ENCODE peak calls at places on chromosomes 2 and 18, in five cellular contexts. One of them, this sample, is unnamed.

GRCh38 chr2:217360781-217361485 is 501.1 kb upstream of the TNP1 start:
- DNase-seq in foreskin melanocyte: no peak
- DNase-seq in iPS-NIHi11: no peak
- DNase-seq in stimulated activated CD8-positive, alpha-beta memory T cell treated with anti-CD3 and anti-CD28 coated beads, Interleukin-12 subunit alpha, Interleukin-12 subunit beta, amount 100 ng/mL, for 1 hour: no peak
- DNase-seq in NCI-H1694 treated with DMSO at 0.1 percent for 48 hours: no peak
- DNase-seq in this sample: no peak

GRCh38 chr18:8400825-8401224 is 208.4 kb upstream of the RAB12 start:
- DNase-seq in stimulated activated CD8-positive, alpha-beta memory T cell treated with anti-CD3 and anti-CD28 coated beads, Interleukin-12 subunit alpha, Interleukin-12 subunit beta, amount 100 ng/mL, for 1 hour: no peak
- DNase-seq in NCI-H1694 treated with DMSO at 0.1 percent for 48 hours: no peak
- DNase-seq in iPS-NIHi11: no peak
- DNase-seq in foreskin melanocyte: no peak
- DNase-seq in this sample: no peak

GRCh38 chr2:118709786-118710185 is 137.7 kb downstream of the EN1 start:
- DNase-seq in foreskin melanocyte: no peak
- DNase-seq in stimulated activated CD8-positive, alpha-beta memory T cell treated with anti-CD3 and anti-CD28 coated beads, Interleukin-12 subunit alpha, Interleukin-12 subunit beta, amount 100 ng/mL, for 1 hour: no peak
- DNase-seq in iPS-NIHi11: no peak
- DNase-seq in NCI-H1694 treated with DMSO at 0.1 percent for 48 hours: no peak
- DNase-seq in this sample: no peak

GRCh38 chr2:77521931-77522470 is at the start of gene LRRTM4:
- DNase-seq in NCI-H1694 treated with DMSO at 0.1 percent for 48 hours: peak; percentile 31
- DNase-seq in stimulated activated CD8-positive, alpha-beta memory T cell treated with anti-CD3 and anti-CD28 coated beads, Interleukin-12 subunit alpha, Interleukin-12 subunit beta, amount 100 ng/mL, for 1 hour: no peak
- DNase-seq in iPS-NIHi11: peak; percentile 13
- DNase-seq in foreskin melanocyte: peak; percentile 49
- DNase-seq in this sample: no peak

GRCh38 chr18:23340661-23341060 is 112.4 kb upstream of the RIOK3 start:
- DNase-seq in foreskin melanocyte: no peak
- DNase-seq in NCI-H1694 treated with DMSO at 0.1 percent for 48 hours: no peak
- DNase-seq in iPS-NIHi11: no peak
- DNase-seq in stimulated activated CD8-positive, alpha-beta memory T cell treated with anti-CD3 and anti-CD28 coated beads, Interleukin-12 subunit alpha, Interleukin-12 subunit beta, amount 100 ng/mL, for 1 hour: no peak
- DNase-seq in this sample: no peak

GRCh38 chr2:233165895-233166661 is 85.4 kb upstream of the ATG16L1 start:
- DNase-seq in NCI-H1694 treated with DMSO at 0.1 percent for 48 hours: no peak
- DNase-seq in iPS-NIHi11: peak; percentile 75
- DNase-seq in foreskin melanocyte: peak; percentile 41
- DNase-seq in stimulated activated CD8-positive, alpha-beta memory T cell treated with anti-CD3 and anti-CD28 coated beads, Interleukin-12 subunit alpha, Interleukin-12 subunit beta, amount 100 ng/mL, for 1 hour: no peak
- DNase-seq in this sample: no peak

GRCh38 chr18:46211816-46212215 is 107.6 kb downstream of the HAUS1 start:
- DNase-seq in foreskin melanocyte: no peak
- DNase-seq in stimulated activated CD8-positive, alpha-beta memory T cell treated with anti-CD3 and anti-CD28 coated beads, Interleukin-12 subunit alpha, Interleukin-12 subunit beta, amount 100 ng/mL, for 1 hour: no peak
- DNase-seq in iPS-NIHi11: no peak
- DNase-seq in NCI-H1694 treated with DMSO at 0.1 percent for 48 hours: no peak
- DNase-seq in this sample: no peak

GRCh38 chr18:74897971-74898657 is 300.4 kb downstream of the ZNF407 start:
- DNase-seq in foreskin melanocyte: peak; percentile 87
- DNase-seq in iPS-NIHi11: no peak
- DNase-seq in NCI-H1694 treated with DMSO at 0.1 percent for 48 hours: no peak
- DNase-seq in stimulated activated CD8-positive, alpha-beta memory T cell treated with anti-CD3 and anti-CD28 coated beads, Interleukin-12 subunit alpha, Interleukin-12 subunit beta, amount 100 ng/mL, for 1 hour: no peak
- DNase-seq in this sample: no peak

GRCh38 chr2:36300697-36301096 is 54.9 kb upstream of the CRIM1 start:
- DNase-seq in stimulated activated CD8-positive, alpha-beta memory T cell treated with anti-CD3 and anti-CD28 coated beads, Interleukin-12 subunit alpha, Interleukin-12 subunit beta, amount 100 ng/mL, for 1 hour: no peak
- DNase-seq in foreskin melanocyte: no peak
- DNase-seq in iPS-NIHi11: no peak
- DNase-seq in NCI-H1694 treated with DMSO at 0.1 percent for 48 hours: no peak
- DNase-seq in this sample: no peak

GRCh38 chr2:11495844-11496271 is 29.9 kb upstream of the E2F6 start:
- DNase-seq in iPS-NIHi11: no peak
- DNase-seq in NCI-H1694 treated with DMSO at 0.1 percent for 48 hours: no peak
- DNase-seq in foreskin melanocyte: no peak
- DNase-seq in stimulated activated CD8-positive, alpha-beta memory T cell treated with anti-CD3 and anti-CD28 coated beads, Interleukin-12 subunit alpha, Interleukin-12 subunit beta, amount 100 ng/mL, for 1 hour: no peak
- DNase-seq in this sample: no peak

GRCh38 chr2:47195149-47195548 is 40.0 kb upstream of the STPG4 start:
- DNase-seq in stimulated activated CD8-positive, alpha-beta memory T cell treated with anti-CD3 and anti-CD28 coated beads, Interleukin-12 subunit alpha, Interleukin-12 subunit beta, amount 100 ng/mL, for 1 hour: no peak
- DNase-seq in NCI-H1694 treated with DMSO at 0.1 percent for 48 hours: no peak
- DNase-seq in foreskin melanocyte: no peak
- DNase-seq in iPS-NIHi11: no peak
- DNase-seq in this sample: no peak

GRCh38 chr2:59684771-59685166 is 868.7 kb downstream of the BCL11A start:
- DNase-seq in iPS-NIHi11: no peak
- DNase-seq in foreskin melanocyte: no peak
- DNase-seq in stimulated activated CD8-positive, alpha-beta memory T cell treated with anti-CD3 and anti-CD28 coated beads, Interleukin-12 subunit alpha, Interleukin-12 subunit beta, amount 100 ng/mL, for 1 hour: no peak
- DNase-seq in NCI-H1694 treated with DMSO at 0.1 percent for 48 hours: no peak
- DNase-seq in this sample: no peak

GRCh38 chr2:175929850-175930249 is 72.2 kb downstream of the LNPK start:
- DNase-seq in stimulated activated CD8-positive, alpha-beta memory T cell treated with anti-CD3 and anti-CD28 coated beads, Interleukin-12 subunit alpha, Interleukin-12 subunit beta, amount 100 ng/mL, for 1 hour: no peak
- DNase-seq in foreskin melanocyte: peak; percentile 54
- DNase-seq in iPS-NIHi11: no peak
- DNase-seq in NCI-H1694 treated with DMSO at 0.1 percent for 48 hours: no peak
- DNase-seq in this sample: no peak

GRCh38 chr18:21703241-21703820 is 1.2 kb downstream of the ABHD3 start:
- DNase-seq in iPS-NIHi11: peak; percentile 17
- DNase-seq in NCI-H1694 treated with DMSO at 0.1 percent for 48 hours: no peak
- DNase-seq in stimulated activated CD8-positive, alpha-beta memory T cell treated with anti-CD3 and anti-CD28 coated beads, Interleukin-12 subunit alpha, Interleukin-12 subunit beta, amount 100 ng/mL, for 1 hour: no peak
- DNase-seq in foreskin melanocyte: no peak
- DNase-seq in this sample: no peak

GRCh38 chr2:238644095-238645081 is 203.5 kb upstream of the TWIST2 start:
- DNase-seq in NCI-H1694 treated with DMSO at 0.1 percent for 48 hours: no peak
- DNase-seq in iPS-NIHi11: no peak
- DNase-seq in foreskin melanocyte: peak; percentile 92
- DNase-seq in stimulated activated CD8-positive, alpha-beta memory T cell treated with anti-CD3 and anti-CD28 coated beads, Interleukin-12 subunit alpha, Interleukin-12 subunit beta, amount 100 ng/mL, for 1 hour: no peak
- DNase-seq in this sample: no peak

GRCh38 chr18:48861181-48861715 is 89.5 kb downstream of the SMAD7 start:
- DNase-seq in iPS-NIHi11: peak; percentile 72
- DNase-seq in NCI-H1694 treated with DMSO at 0.1 percent for 48 hours: no peak
- DNase-seq in foreskin melanocyte: no peak
- DNase-seq in stimulated activated CD8-positive, alpha-beta memory T cell treated with anti-CD3 and anti-CD28 coated beads, Interleukin-12 subunit alpha, Interleukin-12 subunit beta, amount 100 ng/mL, for 1 hour: no peak
- DNase-seq in this sample: no peak

GRCh38 chr2:32357545-32358482 is 991 bp downstream of the BIRC6 start:
- DNase-seq in NCI-H1694 treated with DMSO at 0.1 percent for 48 hours: no peak
- DNase-seq in foreskin melanocyte: peak; percentile 33
- DNase-seq in iPS-NIHi11: peak; percentile 68
- DNase-seq in stimulated activated CD8-positive, alpha-beta memory T cell treated with anti-CD3 and anti-CD28 coated beads, Interleukin-12 subunit alpha, Interleukin-12 subunit beta, amount 100 ng/mL, for 1 hour: peak; percentile 9
- DNase-seq in this sample: no peak

This sample was measured in NCI-H2171.